ENCODE peak calls at places on chromosome 18, in seven cellular contexts. M is body of pancreas, O is left ventricle myocardium inferior, I is colonic mucosa, D is A673, V is AG04450, L is neural progenitor cell. B is an unnamed sample.

GRCh38 chr18:54958711-54959625 is at the start of gene CCDC68:
- DNase-seq in M (peak; percentile 77), O (peak; percentile 52), I (peak; percentile 85), D (no peak), V (no peak), L (peak; percentile 53), B (no peak)

GRCh38 chr18:44187090-44187489 is 493.6 kb upstream of the SETBP1 start:
- DNase-seq in M (no peak), O (no peak), I (no peak), D (no peak), V (no peak), L (no peak), B (no peak)

GRCh38 chr18:7084080-7084765 is 33.4 kb downstream of the LAMA1 start:
- DNase-seq in M (no peak), O (no peak), I (no peak), D (no peak), V (peak; percentile 11), L (no peak), B (no peak)

GRCh38 chr18:57439617-57439975 is 4.4 kb downstream of the ONECUT2 start:
- DNase-seq in M (no peak), O (no peak), I (no peak), D (no peak), V (no peak), L (peak; percentile 84), B (no peak)

GRCh38 chr18:3604626-3605408 is 154.8 kb downstream of the TGIF1 start:
- DNase-seq in M (peak; percentile 44), O (no peak), I (no peak), D (peak; percentile 61), V (peak; percentile 90), L (peak; percentile 39), B (no peak)

GRCh38 chr18:25144835-25145234 is 207.1 kb downstream of the ZNF521 start:
- DNase-seq in M (no peak), O (no peak), I (no peak), D (no peak), V (peak; percentile 67), L (no peak), B (no peak)

GRCh38 chr18:10020176-10020575 is 106.4 kb downstream of the VAPA start:
- DNase-seq in M (no peak), O (no peak), I (no peak), D (peak; percentile 76), V (no peak), L (no peak), B (no peak)

GRCh38 chr18:61544178-61544577 is 210.9 kb downstream of the CDH20 start:
- DNase-seq in M (no peak), O (no peak), I (no peak), D (no peak), V (no peak), L (peak; percentile 9), B (no peak)

GRCh38 chr18:55073116-55073515 is 113.9 kb upstream of the CCDC68 start:
- DNase-seq in M (no peak), O (no peak), I (no peak), D (no peak), V (no peak), L (no peak), B (no peak)

GRCh38 chr18:11581286-11581685 is 28.1 kb upstream of the SLC35G4 start:
- DNase-seq in M (no peak), O (no peak), I (no peak), D (no peak), V (no peak), L (no peak), B (no peak)

GRCh38 chr18:30512872-30513271 is 529.7 kb downstream of the DSC3 start:
- DNase-seq in M (no peak), O (no peak), I (no peak), D (no peak), V (no peak), L (no peak), B (no peak)

GRCh38 chr18:45566025-45566740 is 49.1 kb upstream of the SLC14A2 start:
- DNase-seq in M (peak; percentile 35), O (peak; percentile 42), I (peak; percentile 29), D (no peak), V (peak; percentile 41), L (no peak), B (peak; percentile 71)

GRCh38 chr18:59988098-59988706 is 88.4 kb downstream of the PMAIP1 start:
- DNase-seq in M (peak; percentile 37), O (no peak), I (peak; percentile 31), D (peak; percentile 51), V (peak; percentile 51), L (peak; percentile 49), B (no peak)

GRCh38 chr18:63828120-63828519 is 52.9 kb downstream of the SERPINB7 start:
- DNase-seq in M (no peak), O (no peak), I (no peak), D (no peak), V (no peak), L (no peak), B (no peak)

GRCh38 chr18:32036506-32037210 is 18.0 kb downstream of the RNF125 start:
- DNase-seq in M (no peak), O (no peak), I (no peak), D (no peak), V (no peak), L (no peak), B (no peak)

GRCh38 chr18:48950536-48951447 is at the start of gene SMAD7:
- DNase-seq in M (no peak), O (no peak), I (no peak), D (peak; percentile 48), V (no peak), L (no peak), B (no peak)

GRCh38 chr18:79392226-79392625 is 3.5 kb upstream of the NFATC1 start:
- DNase-seq in M (no peak), O (no peak), I (no peak), D (no peak), V (no peak), L (no peak), B (peak; percentile 60)

GRCh38 chr18:79395308-79395640 is 456 bp upstream of the NFATC1 start:
- DNase-seq in M (no peak), O (no peak), I (no peak), D (no peak), V (no peak), L (peak; percentile 33), B (no peak)

GRCh38 chr18:79393626-79394401 is 1.9 kb upstream of the NFATC1 start:
- DNase-seq in M (peak; percentile 94), O (peak; percentile 96), I (peak; percentile 79), D (peak; percentile 91), V (peak; percentile 20), L (peak; percentile 76), B (peak; percentile 94)

GRCh38 chr18:79394438-79395307 is 1.1 kb upstream of the NFATC1 start:
- DNase-seq in M (no peak), O (no peak), I (no peak), D (peak; percentile 61), V (no peak), L (peak; percentile 68), B (peak; percentile 60)

DNA sequence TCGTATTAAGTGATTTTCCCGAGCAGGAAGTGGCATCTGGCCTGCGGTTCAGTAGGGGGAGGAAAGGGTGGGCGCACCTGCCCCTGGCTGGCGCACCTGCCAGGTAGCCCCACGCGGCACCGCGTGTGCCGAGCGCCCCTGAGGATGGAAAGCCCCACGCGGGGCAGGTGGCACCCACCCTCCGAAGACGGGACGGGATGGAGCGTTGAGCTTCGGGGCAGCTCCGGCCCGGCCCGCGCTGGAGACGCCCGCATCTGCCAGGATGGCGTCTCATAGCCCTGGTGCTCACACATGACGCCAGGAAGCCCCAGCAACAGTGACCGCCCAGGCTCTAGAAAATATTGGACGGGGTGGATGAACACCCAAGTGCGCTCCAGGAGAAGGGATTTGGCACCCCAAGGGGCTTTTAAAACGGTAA is 2.5 kb upstream of the NFATC1 start:
- DNase-seq in M (no peak), O (no peak), I (no peak), D (no peak), V (no peak), L (no peak), B (peak; percentile 83)
- H3K4me3 ChIP-seq in M (no peak overlapping the region), O (peak overlapping the region; percentile 80), I (peak overlapping the region; percentile 40), D (peak overlapping the region; percentile 53), V (peak overlapping the region; percentile 52), L (peak overlapping the region; percentile 46), B (peak overlapping the region; percentile 69)

GRCh38 chr18:79317718-79318117 is 78.0 kb upstream of the NFATC1 start:
- DNase-seq in M (no peak), O (no peak), I (no peak), D (peak; percentile 14), V (no peak), L (no peak), B (no peak)
- TF ChIP-seq CTCF in M (no peak), O (no peak), I (no peak), D (no peak), V (peak; percentile 25), L (no peak), B (no peak)

GRCh38 chr18:22088976-22089375 is 80.4 kb upstream of the GATA6 start:
- DNase-seq in M (no peak), O (no peak), I (no peak), D (no peak), V (no peak), L (no peak), B (no peak)

GRCh38 chr18:22094375-22094767 is 75.0 kb upstream of the GATA6 start:
- DNase-seq in M (no peak), O (no peak), I (no peak), D (peak; percentile 27), V (no peak), L (no peak), B (no peak)

GRCh38 chr18:22093731-22094374 is 75.5 kb upstream of the GATA6 start:
- DNase-seq in M (no peak), O (no peak), I (no peak), D (no peak), V (no peak), L (no peak), B (no peak)

GRCh38 chr18:22088029-22088428 is 81.4 kb upstream of the GATA6 start:
- DNase-seq in M (peak; percentile 89), O (no peak), I (peak; percentile 86), D (no peak), V (no peak), L (no peak), B (no peak)

DNA sequence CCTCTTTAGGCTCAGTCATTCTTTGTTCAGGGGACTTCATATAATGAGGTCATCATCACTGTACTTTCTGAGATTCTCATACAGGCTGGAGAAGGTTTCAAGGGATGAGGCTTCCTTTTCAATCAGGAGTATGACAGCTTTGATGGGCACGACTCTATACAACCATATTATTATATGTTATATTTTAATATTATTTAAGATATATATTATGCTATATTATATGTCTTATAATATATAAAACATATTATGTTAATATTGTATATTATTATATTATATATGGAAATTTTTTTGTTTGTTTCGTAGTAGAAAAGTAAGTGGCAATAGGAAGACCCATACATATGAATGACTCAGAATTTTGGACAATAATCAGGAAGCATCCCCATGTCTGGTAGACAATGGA is 78.0 kb upstream of the GATA6 start:
- DNase-seq in M (no peak), O (no peak), I (no peak), D (no peak), V (no peak), L (no peak), B (no peak)
- H3K27me3 ChIP-seq in M (no peaks in the 10 kb centered on the region), O (peaks cover 17% of the 10 kb centered on the region), I (no peaks in the 10 kb centered on the region), D (no peaks in the 10 kb centered on the region), V (peaks cover 18% of the 10 kb centered on the region), L (no peaks in the 10 kb centered on the region), B (no peaks in the 10 kb centered on the region)

DNA sequence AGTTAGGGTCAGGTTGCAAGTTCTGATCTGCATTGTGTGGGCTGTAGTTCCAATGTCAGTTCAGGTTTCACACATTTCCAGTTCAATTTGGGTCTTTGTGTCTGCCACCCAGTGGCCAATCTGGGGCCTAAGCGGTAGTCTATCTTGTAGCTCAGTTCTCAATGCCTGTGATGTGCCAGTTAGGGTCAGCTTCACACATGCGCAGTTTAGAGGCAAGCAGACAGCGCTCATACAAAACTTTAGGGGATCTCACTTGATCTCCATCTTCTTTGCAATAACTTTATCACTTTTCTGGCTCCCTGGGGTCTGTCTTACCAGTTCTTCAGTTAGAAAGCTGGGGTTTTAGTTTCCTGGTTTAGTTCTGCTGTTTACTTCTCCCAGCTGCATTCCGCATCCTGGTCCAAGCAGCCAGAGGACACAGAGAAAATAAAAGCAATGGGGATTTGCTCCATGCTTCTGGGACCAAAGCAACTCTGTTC is 11.0 kb upstream of the ZNF24 start:
- DNase-seq in M (peak; percentile 86), O (peak; percentile 58), I (peak; percentile 68), D (peak; percentile 75), V (peak; percentile 71), L (peak; percentile 86), B (peak; percentile 87)
- H3K4me3 ChIP-seq in M (no peak overlapping the region), O (peak overlapping the region; percentile 52), I (no peak overlapping the region), D (no peak overlapping the region), V (peak overlapping the region; percentile 15), L (no peak overlapping the region), B (peak overlapping the region; percentile 24)